ENCODE peak calls at places on chromosomes 12 and 14, in four cellular contexts. One of them, this sample, is unnamed. For H3K27me3, the result is how much of the 10 kb centered on the place peaks cover.

GRCh38 chr14:32028599-32028998 is 48.5 kb upstream of the ARHGAP5 start:
- DNase-seq in uterus: no peak
- DNase-seq in right lobe of liver: no peak
- DNase-seq in HCT116: no peak
- DNase-seq in this sample: no peak

GRCh38 chr12:50055831-50056628 is 1.4 kb upstream of the ASIC1 start:
- DNase-seq in HCT116: peak
- DNase-seq in uterus: peak
- DNase-seq in right lobe of liver: no peak
- DNase-seq in this sample: no peak

GRCh38 chr12:53974084-53975018 is at the start of gene HOTAIR:
- DNase-seq in HCT116: no peak
- DNase-seq in uterus: no peak
- DNase-seq in right lobe of liver: no peak
- DNase-seq in this sample: peak

GRCh38 chr14:31326111-31326510 is 94.2 kb downstream of the HEATR5A start:
- DNase-seq in HCT116: peak
- DNase-seq in right lobe of liver: no peak
- DNase-seq in uterus: no peak
- DNase-seq in this sample: no peak

GRCh38 chr14:105091335-105092123 is 26.3 kb upstream of the GPR132 start:
- DNase-seq in uterus: peak
- DNase-seq in right lobe of liver: peak
- DNase-seq in HCT116: peak
- DNase-seq in this sample: peak

GRCh38 chr12:28951941-28952340 is 197.1 kb upstream of the FAR2 start:
- DNase-seq in uterus: no peak
- DNase-seq in HCT116: no peak
- DNase-seq in right lobe of liver: no peak
- DNase-seq in this sample: no peak

GRCh38 chr14:89317051-89317691 is 99.9 kb downstream of the FOXN3 start:
- DNase-seq in right lobe of liver: no peak
- DNase-seq in uterus: no peak
- DNase-seq in HCT116: no peak
- DNase-seq in this sample: no peak

GRCh38 chr12:65795453-65795852 is 28.8 kb upstream of the HMGA2 start:
- DNase-seq in uterus: no peak
- DNase-seq in right lobe of liver: no peak
- DNase-seq in HCT116: no peak
- DNase-seq in this sample: no peak

GRCh38 chr12:20376984-20377383 is 8.6 kb downstream of the PDE3A start:
- DNase-seq in HCT116: peak
- DNase-seq in uterus: no peak
- DNase-seq in right lobe of liver: no peak
- DNase-seq in this sample: no peak

GRCh38 chr14:78758333-78758732 is 588.2 kb downstream of the NRXN3 start:
- DNase-seq in uterus: no peak
- DNase-seq in right lobe of liver: no peak
- DNase-seq in HCT116: peak
- DNase-seq in this sample: no peak

GRCh38 chr12:5716221-5716620 is 228.8 kb downstream of the ANO2 start:
- DNase-seq in right lobe of liver: no peak
- DNase-seq in uterus: no peak
- DNase-seq in HCT116: no peak
- DNase-seq in this sample: no peak

GRCh38 chr14:23302290-23303225 is at the start of gene PPP1R3E:
- DNase-seq in uterus: peak
- DNase-seq in HCT116: no peak
- DNase-seq in right lobe of liver: peak
- DNase-seq in this sample: peak

GRCh38 chr14:98062083-98062482 is 1209.9 kb downstream of the BCL11B start:
- DNase-seq in HCT116: no peak
- DNase-seq in uterus: no peak
- DNase-seq in right lobe of liver: no peak
- DNase-seq in this sample: no peak

GRCh38 chr14:52043690-52044089 is 25.2 kb downstream of the NID2 start:
- DNase-seq in uterus: no peak
- DNase-seq in right lobe of liver: no peak
- DNase-seq in HCT116: peak
- DNase-seq in this sample: no peak

DNA sequence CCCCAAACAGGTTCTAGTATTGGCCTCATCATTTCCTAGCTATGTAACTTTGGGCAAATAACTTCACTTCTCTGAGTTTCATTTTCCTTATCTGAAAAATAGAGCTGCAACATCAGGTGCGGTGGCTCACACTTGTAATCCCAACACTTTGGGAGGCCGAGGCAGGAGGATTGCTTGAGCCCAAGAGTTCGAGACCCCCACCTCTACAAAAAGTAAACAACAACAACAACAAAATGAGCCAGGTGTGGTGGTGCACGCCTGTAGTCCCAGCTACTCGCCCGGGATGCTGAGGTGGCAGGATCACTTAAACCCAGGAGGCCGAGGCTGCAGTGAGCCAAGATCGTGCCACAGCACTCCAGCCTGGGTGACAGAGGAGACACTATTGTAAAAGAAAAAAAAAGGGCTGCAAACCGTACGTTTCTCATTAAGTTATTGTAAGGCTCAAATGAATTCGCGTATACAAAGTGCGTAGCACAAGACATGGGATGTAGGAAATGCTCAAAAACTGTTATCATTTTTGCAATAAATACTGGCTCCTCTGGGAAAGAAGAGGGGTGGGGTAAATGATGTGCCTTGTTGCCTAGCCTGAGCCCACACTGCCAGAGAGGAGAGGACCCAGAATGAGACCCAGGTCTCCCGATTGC is 903 bp downstream of the C12orf76 start:
- DNase-seq in uterus: no peak
- DNase-seq in right lobe of liver: no peak
- DNase-seq in HCT116: no peak
- DNase-seq in this sample: no peak
- H3K27ac ChIP-seq in uterus: peak
- H3K27ac ChIP-seq in right lobe of liver: no peak
- H3K27ac ChIP-seq in HCT116: peak
- H3K27ac ChIP-seq in this sample: peak

GRCh38 chr12:52670506-52670905 is 9.7 kb downstream of the KRT1 start:
- DNase-seq in right lobe of liver: no peak
- DNase-seq in uterus: no peak
- DNase-seq in HCT116: no peak
- DNase-seq in this sample: no peak
- H3K27me3 ChIP-seq in right lobe of liver: under half
- H3K27me3 ChIP-seq in uterus: under half
- H3K27me3 ChIP-seq in HCT116: under half
- H3K27me3 ChIP-seq in this sample: under half

GRCh38 chr12:56266634-56267442 is at the start of gene COQ10A:
- DNase-seq in HCT116: peak
- DNase-seq in right lobe of liver: peak
- DNase-seq in uterus: peak
- DNase-seq in this sample: peak

GRCh38 chr12:56267443-56268071 is 815 bp downstream of the COQ10A start:
- DNase-seq in right lobe of liver: peak
- DNase-seq in HCT116: no peak
- DNase-seq in uterus: no peak
- DNase-seq in this sample: no peak

GRCh38 chr12:56274299-56274698 is 7.6 kb downstream of the COQ10A start:
- DNase-seq in HCT116: no peak
- DNase-seq in uterus: no peak
- DNase-seq in right lobe of liver: no peak
- DNase-seq in this sample: no peak

DNA sequence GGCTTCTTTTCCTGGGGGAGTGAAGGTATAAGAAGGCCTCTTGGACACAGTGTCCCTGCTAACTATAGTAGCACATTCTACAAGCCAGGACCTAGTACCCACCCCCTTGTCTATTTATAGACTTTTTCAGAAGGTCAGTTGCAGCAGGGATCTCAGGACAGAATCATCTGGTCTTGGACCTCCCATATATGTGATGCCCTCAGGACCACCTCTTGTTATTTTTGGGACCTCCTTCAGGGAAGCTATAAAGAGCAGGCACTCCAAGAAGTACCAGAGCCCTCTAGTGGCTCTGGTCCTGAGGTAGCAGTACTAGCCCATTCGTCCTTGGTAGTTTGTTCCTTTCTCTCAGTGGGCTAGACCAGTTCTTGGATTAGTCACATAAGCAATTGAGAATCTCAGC is 4.3 kb downstream of the COQ10A start:
- DNase-seq in right lobe of liver: no peak
- DNase-seq in uterus: no peak
- DNase-seq in HCT116: no peak
- DNase-seq in this sample: no peak
- TF ChIP-seq CTCF in right lobe of liver: no peak
- TF ChIP-seq CTCF in uterus: peak
- TF ChIP-seq CTCF in HCT116: peak
- TF ChIP-seq CTCF in this sample: no peak

GRCh38 chr14:61345144-61345482 is 23.7 kb downstream of the PRKCH start:
- DNase-seq in uterus: no peak
- DNase-seq in right lobe of liver: no peak
- DNase-seq in HCT116: no peak
- DNase-seq in this sample: no peak

GRCh38 chr14:61346221-61346620 is 24.8 kb downstream of the PRKCH start:
- DNase-seq in HCT116: no peak
- DNase-seq in right lobe of liver: no peak
- DNase-seq in uterus: no peak
- DNase-seq in this sample: no peak

GRCh38 chr14:61350427-61350826 is 29.0 kb downstream of the PRKCH start:
- DNase-seq in HCT116: no peak
- DNase-seq in right lobe of liver: no peak
- DNase-seq in uterus: no peak
- DNase-seq in this sample: no peak

GRCh38 chr14:61346793-61347192 is 25.4 kb downstream of the PRKCH start:
- DNase-seq in right lobe of liver: no peak
- DNase-seq in HCT116: no peak
- DNase-seq in uterus: no peak
- DNase-seq in this sample: no peak

DNA sequence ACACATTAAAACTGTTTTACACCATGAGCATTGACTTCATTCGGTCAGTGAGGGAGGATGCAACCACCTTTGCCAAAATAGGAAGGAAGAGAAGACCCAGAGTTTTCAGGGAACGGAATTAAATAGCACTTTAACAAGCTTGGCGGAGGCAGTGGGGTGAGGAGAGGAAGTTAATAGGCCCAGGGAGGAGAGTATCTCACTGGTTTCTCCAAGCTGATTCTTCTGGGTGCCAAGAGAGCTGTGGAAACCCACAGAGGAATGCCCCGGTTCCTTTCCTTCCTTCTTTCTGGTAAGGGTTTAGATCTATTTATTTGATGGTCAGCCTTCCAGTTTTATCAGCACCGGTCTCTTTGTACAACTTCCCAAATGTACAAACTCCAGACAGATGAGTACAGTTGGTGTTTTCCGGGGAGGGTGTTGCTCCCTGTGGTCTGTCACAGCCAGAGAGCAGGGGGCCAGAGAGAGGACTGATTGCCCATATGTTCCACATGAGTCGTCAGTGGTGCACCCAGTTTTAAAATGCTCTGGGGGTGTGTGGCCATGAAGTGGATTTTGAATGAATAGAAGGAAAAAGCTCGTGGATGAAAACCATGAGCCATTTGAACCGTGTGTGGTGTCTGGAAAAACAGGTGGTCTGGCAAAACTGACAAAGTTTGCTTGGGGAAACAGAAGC is 26.5 kb downstream of the PRKCH start:
- DNase-seq in right lobe of liver: no peak
- DNase-seq in HCT116: no peak
- DNase-seq in uterus: no peak
- DNase-seq in this sample: no peak
- H3K27ac ChIP-seq in right lobe of liver: no peak
- H3K27ac ChIP-seq in HCT116: no peak
- H3K27ac ChIP-seq in uterus: peak
- H3K27ac ChIP-seq in this sample: no peak

GRCh38 chr14:99713972-99714371 is 29.9 kb downstream of the CYP46A1 start:
- DNase-seq in right lobe of liver: no peak
- DNase-seq in HCT116: no peak
- DNase-seq in uterus: no peak
- DNase-seq in this sample: no peak
- H3K27me3 ChIP-seq in right lobe of liver: under half
- H3K27me3 ChIP-seq in HCT116: under half
- H3K27me3 ChIP-seq in uterus: under half
- H3K27me3 ChIP-seq in this sample: under half

GRCh38 chr12:76531056-76531455 is 28.5 kb downstream of the OSBPL8 start:
- DNase-seq in uterus: no peak
- DNase-seq in right lobe of liver: no peak
- DNase-seq in HCT116: no peak
- DNase-seq in this sample: no peak
- TF ChIP-seq CTCF in uterus: no peak
- TF ChIP-seq CTCF in right lobe of liver: no peak
- TF ChIP-seq CTCF in HCT116: no peak
- TF ChIP-seq CTCF in this sample: no peak

This sample was measured in left lung.